ENCODE peak calls at places on chromosomes 4 and X, in six cellular contexts. One of them, this sample, is unnamed. For H3K4me1 and H3K27me3, the result is how much of the 10 kb centered on the place peaks cover.

GRCh38 chr4:5708829-5709680 is 696 bp upstream of the EVC2 start:
- DNase-seq in psoas muscle: no peak
- DNase-seq in H9: peak
- DNase-seq in PC-9: no peak
- DNase-seq in effector memory CD4-positive, alpha-beta T cell: no peak
- DNase-seq in body of pancreas: no peak
- DNase-seq in this sample: no peak

GRCh38 chr4:138223191-138223910 is 18.8 kb downstream of the SLC7A11 start:
- DNase-seq in psoas muscle: no peak
- DNase-seq in H9: peak
- DNase-seq in PC-9: no peak
- DNase-seq in effector memory CD4-positive, alpha-beta T cell: no peak
- DNase-seq in body of pancreas: no peak
- DNase-seq in this sample: no peak

GRCh38 chr4:20017035-20017434 is 234.7 kb upstream of the SLIT2 start:
- DNase-seq in psoas muscle: no peak
- DNase-seq in H9: no peak
- DNase-seq in PC-9: no peak
- DNase-seq in effector memory CD4-positive, alpha-beta T cell: no peak
- DNase-seq in body of pancreas: no peak
- DNase-seq in this sample: no peak

GRCh38 chrX:48899078-48899410 is 1.3 kb downstream of the PQBP1 start:
- DNase-seq in psoas muscle: no peak
- DNase-seq in H9: no peak
- DNase-seq in PC-9: no peak
- DNase-seq in effector memory CD4-positive, alpha-beta T cell: no peak
- DNase-seq in body of pancreas: no peak
- DNase-seq in this sample: no peak

GRCh38 chr4:161663844-161664243 is 500.0 kb downstream of the FSTL5 start:
- DNase-seq in psoas muscle: no peak
- DNase-seq in H9: peak
- DNase-seq in PC-9: no peak
- DNase-seq in effector memory CD4-positive, alpha-beta T cell: no peak
- DNase-seq in body of pancreas: no peak
- DNase-seq in this sample: no peak

GRCh38 chr4:37827030-37827705 is 682 bp downstream of the PGM2 start:
- DNase-seq in psoas muscle: no peak
- DNase-seq in H9: no peak
- DNase-seq in PC-9: peak
- DNase-seq in effector memory CD4-positive, alpha-beta T cell: no peak
- DNase-seq in body of pancreas: no peak
- DNase-seq in this sample: peak

GRCh38 chrX:11187001-11187400 is 75.9 kb downstream of the HCCS start:
- DNase-seq in psoas muscle: no peak
- DNase-seq in H9: no peak
- DNase-seq in PC-9: no peak
- DNase-seq in effector memory CD4-positive, alpha-beta T cell: no peak
- DNase-seq in body of pancreas: no peak
- DNase-seq in this sample: no peak

GRCh38 chrX:1502241-1502640 is 34.7 kb downstream of the P2RY8 start:
- DNase-seq in psoas muscle: no peak
- DNase-seq in H9: no peak
- DNase-seq in PC-9: no peak
- DNase-seq in effector memory CD4-positive, alpha-beta T cell: no peak
- DNase-seq in body of pancreas: no peak
- DNase-seq in this sample: no peak

GRCh38 chr4:184713887-184714286 is 20.0 kb downstream of the CENPU start:
- DNase-seq in psoas muscle: no peak
- DNase-seq in H9: no peak
- DNase-seq in PC-9: no peak
- DNase-seq in effector memory CD4-positive, alpha-beta T cell: no peak
- DNase-seq in body of pancreas: no peak
- DNase-seq in this sample: no peak

GRCh38 chr4:179893967-179894590 is 2349.1 kb upstream of the TENM3 start:
- DNase-seq in psoas muscle: no peak
- DNase-seq in H9: no peak
- DNase-seq in PC-9: no peak
- DNase-seq in effector memory CD4-positive, alpha-beta T cell: no peak
- DNase-seq in body of pancreas: no peak
- DNase-seq in this sample: no peak

GRCh38 chrX:115968436-115969252 is 201.9 kb upstream of the AGTR2 start:
- DNase-seq in psoas muscle: peak
- DNase-seq in H9: peak
- DNase-seq in PC-9: peak
- DNase-seq in effector memory CD4-positive, alpha-beta T cell: no peak
- DNase-seq in body of pancreas: peak
- DNase-seq in this sample: peak

GRCh38 chr4:102665527-102665926 is 95.2 kb downstream of the MANBA start:
- DNase-seq in psoas muscle: no peak
- DNase-seq in H9: no peak
- DNase-seq in PC-9: no peak
- DNase-seq in effector memory CD4-positive, alpha-beta T cell: no peak
- DNase-seq in body of pancreas: no peak
- DNase-seq in this sample: peak

GRCh38 chrX:74535633-74536141 is 78.7 kb downstream of the RLIM start:
- DNase-seq in psoas muscle: peak
- DNase-seq in H9: peak
- DNase-seq in PC-9: no peak
- DNase-seq in effector memory CD4-positive, alpha-beta T cell: peak
- DNase-seq in body of pancreas: peak
- DNase-seq in this sample: peak

GRCh38 chrX:150849486-150849885 is 49.0 kb downstream of the CD99L2 start:
- DNase-seq in psoas muscle: no peak
- DNase-seq in H9: no peak
- DNase-seq in PC-9: no peak
- DNase-seq in effector memory CD4-positive, alpha-beta T cell: no peak
- DNase-seq in body of pancreas: no peak
- DNase-seq in this sample: no peak

GRCh38 chrX:41259516-41259915 is 74.4 kb upstream of the DDX3X start:
- DNase-seq in psoas muscle: no peak
- DNase-seq in H9: peak
- DNase-seq in PC-9: no peak
- DNase-seq in effector memory CD4-positive, alpha-beta T cell: no peak
- DNase-seq in body of pancreas: peak
- DNase-seq in this sample: no peak

GRCh38 chrX:21319323-21319722 is 54.9 kb upstream of the CNKSR2 start:
- DNase-seq in psoas muscle: no peak
- DNase-seq in H9: no peak
- DNase-seq in PC-9: no peak
- DNase-seq in effector memory CD4-positive, alpha-beta T cell: no peak
- DNase-seq in body of pancreas: no peak
- DNase-seq in this sample: no peak

GRCh38 chr4:139454646-139455045 is 725 bp downstream of the RAB33B start:
- DNase-seq in psoas muscle: no peak
- DNase-seq in H9: no peak
- DNase-seq in PC-9: no peak
- DNase-seq in effector memory CD4-positive, alpha-beta T cell: no peak
- DNase-seq in body of pancreas: no peak
- DNase-seq in this sample: no peak

GRCh38 chr4:139453041-139453370 is 915 bp upstream of the RAB33B start:
- DNase-seq in psoas muscle: no peak
- DNase-seq in H9: no peak
- DNase-seq in PC-9: peak
- DNase-seq in effector memory CD4-positive, alpha-beta T cell: peak
- DNase-seq in body of pancreas: peak
- DNase-seq in this sample: peak

GRCh38 chr4:139452000-139452399 is 1.9 kb upstream of the RAB33B start:
- DNase-seq in psoas muscle: no peak
- DNase-seq in H9: no peak
- DNase-seq in PC-9: no peak
- DNase-seq in effector memory CD4-positive, alpha-beta T cell: no peak
- DNase-seq in body of pancreas: no peak
- DNase-seq in this sample: no peak

GRCh38 chr4:139454111-139454600 is at the start of gene RAB33B:
- DNase-seq in psoas muscle: no peak
- DNase-seq in H9: no peak
- DNase-seq in PC-9: no peak
- DNase-seq in effector memory CD4-positive, alpha-beta T cell: no peak
- DNase-seq in body of pancreas: no peak
- DNase-seq in this sample: no peak

DNA sequence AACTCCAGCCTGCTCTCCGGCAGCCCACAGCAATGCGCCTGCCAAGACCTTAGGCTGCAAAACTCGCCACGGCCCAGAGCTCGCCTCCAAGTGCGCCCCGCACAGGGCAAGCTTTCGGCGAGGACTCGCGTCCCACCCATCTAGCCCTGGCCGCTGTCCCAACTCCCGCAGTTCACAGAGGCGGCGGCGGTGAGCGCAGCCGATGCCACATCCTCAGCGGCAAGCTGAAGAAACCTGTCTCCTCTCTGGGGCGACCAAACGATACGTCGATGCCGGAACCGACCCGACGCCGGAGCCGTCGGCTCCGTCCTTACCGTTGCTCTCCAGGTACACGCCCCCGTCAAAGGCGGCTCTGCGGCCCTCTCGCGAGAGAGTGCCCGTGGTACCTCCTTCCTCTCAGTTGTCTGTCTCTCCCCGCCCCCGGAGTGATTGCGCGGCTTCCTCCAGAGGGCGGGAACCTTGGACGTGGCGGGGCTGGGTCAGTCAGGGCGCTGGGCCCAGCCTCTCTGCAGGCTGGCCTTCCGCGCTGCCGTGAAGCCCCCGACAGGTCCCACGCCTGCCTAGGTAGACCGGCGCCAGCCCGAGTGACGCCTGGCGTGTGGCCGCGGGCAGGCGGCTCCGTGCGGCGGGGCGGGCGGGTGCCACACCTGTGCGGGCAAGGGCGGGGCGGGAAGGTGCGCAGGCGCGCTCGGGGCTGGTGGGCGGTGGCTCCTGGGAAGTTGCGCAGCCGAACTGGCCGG is 380 bp upstream of the RAB33B start:
- DNase-seq in psoas muscle: peak
- DNase-seq in H9: peak
- DNase-seq in PC-9: peak
- DNase-seq in effector memory CD4-positive, alpha-beta T cell: peak
- DNase-seq in body of pancreas: peak
- DNase-seq in this sample: peak
- H3K4me1 ChIP-seq in psoas muscle: under half
- H3K4me1 ChIP-seq in H9: under half
- H3K4me1 ChIP-seq in PC-9: under half
- H3K4me1 ChIP-seq in effector memory CD4-positive, alpha-beta T cell: under half
- H3K4me1 ChIP-seq in body of pancreas: under half
- H3K4me1 ChIP-seq in this sample: under half

GRCh38 chr4:7853271-7853670 is 86.4 kb downstream of the AFAP1 start:
- DNase-seq in psoas muscle: no peak
- DNase-seq in H9: no peak
- DNase-seq in PC-9: no peak
- DNase-seq in effector memory CD4-positive, alpha-beta T cell: no peak
- DNase-seq in body of pancreas: no peak
- DNase-seq in this sample: no peak
- H3K27me3 ChIP-seq in psoas muscle: under half
- H3K27me3 ChIP-seq in H9: under half
- H3K27me3 ChIP-seq in PC-9: under half
- H3K27me3 ChIP-seq in effector memory CD4-positive, alpha-beta T cell: under half
- H3K27me3 ChIP-seq in body of pancreas: under half
- H3K27me3 ChIP-seq in this sample: under half

DNA sequence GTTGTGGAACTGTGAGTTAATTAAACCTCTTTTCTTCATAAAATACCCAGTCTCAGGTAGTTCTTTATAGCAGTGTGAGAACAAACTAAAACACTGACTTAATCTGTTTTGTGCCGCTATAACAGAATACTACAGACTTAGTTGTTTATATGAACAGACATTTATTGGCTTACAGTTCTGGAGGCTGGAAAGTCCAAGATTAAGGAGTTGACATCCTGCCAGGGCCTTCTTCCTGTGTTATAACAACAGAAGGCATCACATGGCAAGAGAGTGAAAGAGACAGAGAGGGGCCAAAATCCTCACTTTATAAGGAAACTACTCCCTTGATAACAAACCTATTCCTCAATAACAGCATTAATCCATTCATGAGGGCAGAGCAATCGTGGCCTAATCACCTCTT is 42.5 kb upstream of the KCNIP4 start:
- DNase-seq in psoas muscle: no peak
- DNase-seq in H9: no peak
- DNase-seq in PC-9: no peak
- DNase-seq in effector memory CD4-positive, alpha-beta T cell: no peak
- DNase-seq in body of pancreas: no peak
- DNase-seq in this sample: no peak
- H3K4me1 ChIP-seq in psoas muscle: under half
- H3K4me1 ChIP-seq in H9: under half
- H3K4me1 ChIP-seq in PC-9: under half
- H3K4me1 ChIP-seq in effector memory CD4-positive, alpha-beta T cell: under half
- H3K4me1 ChIP-seq in body of pancreas: under half
- H3K4me1 ChIP-seq in this sample: under half

GRCh38 chr4:112520598-112521122 is 4.7 kb upstream of the NEUROG2 start:
- DNase-seq in psoas muscle: no peak
- DNase-seq in H9: no peak
- DNase-seq in PC-9: no peak
- DNase-seq in effector memory CD4-positive, alpha-beta T cell: no peak
- DNase-seq in body of pancreas: no peak
- DNase-seq in this sample: no peak

GRCh38 chr4:112519689-112520597 is 4.0 kb upstream of the NEUROG2 start:
- DNase-seq in psoas muscle: no peak
- DNase-seq in H9: peak
- DNase-seq in PC-9: no peak
- DNase-seq in effector memory CD4-positive, alpha-beta T cell: no peak
- DNase-seq in body of pancreas: no peak
- DNase-seq in this sample: no peak

GRCh38 chr4:112517067-112517588 is 1.1 kb upstream of the NEUROG2 start:
- DNase-seq in psoas muscle: no peak
- DNase-seq in H9: peak
- DNase-seq in PC-9: no peak
- DNase-seq in effector memory CD4-positive, alpha-beta T cell: no peak
- DNase-seq in body of pancreas: no peak
- DNase-seq in this sample: no peak

GRCh38 chr4:112517911-112518310 is 1.9 kb upstream of the NEUROG2 start:
- DNase-seq in psoas muscle: no peak
- DNase-seq in H9: no peak
- DNase-seq in PC-9: no peak
- DNase-seq in effector memory CD4-positive, alpha-beta T cell: no peak
- DNase-seq in body of pancreas: no peak
- DNase-seq in this sample: no peak

DNA sequence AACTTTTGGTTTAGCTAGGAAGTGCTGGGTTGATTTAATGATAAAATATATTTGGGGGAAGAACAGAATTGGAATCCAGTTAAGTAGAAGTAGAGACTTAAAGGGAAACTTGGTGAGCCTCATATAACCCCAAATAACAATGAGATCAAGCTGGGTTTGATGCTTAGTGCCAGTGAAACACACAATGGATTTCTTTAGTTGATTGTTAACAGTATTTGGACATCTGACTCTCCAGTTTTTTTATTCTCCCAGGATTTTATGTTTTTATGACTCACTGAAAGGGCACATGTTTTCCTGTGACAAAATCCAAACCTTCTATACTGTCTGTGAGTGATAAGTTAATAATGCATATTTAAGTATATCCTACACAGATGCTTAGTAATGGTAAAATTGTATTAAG is 2.7 kb upstream of the NEUROG2 start:
- DNase-seq in psoas muscle: no peak
- DNase-seq in H9: no peak
- DNase-seq in PC-9: no peak
- DNase-seq in effector memory CD4-positive, alpha-beta T cell: no peak
- DNase-seq in body of pancreas: no peak
- DNase-seq in this sample: no peak
- H3K27me3 ChIP-seq in psoas muscle: under half
- H3K27me3 ChIP-seq in H9: half or more
- H3K27me3 ChIP-seq in PC-9: under half
- H3K27me3 ChIP-seq in effector memory CD4-positive, alpha-beta T cell: half or more
- H3K27me3 ChIP-seq in body of pancreas: half or more
- H3K27me3 ChIP-seq in this sample: half or more

This sample was measured in foreskin keratinocyte.